ENCODE peak calls at places on chromosomes 12 and 14, in five cellular contexts. One of them, this sample, is unnamed.

GRCh38 chr14:73785336-73785833 is 66.2 kb upstream of the PTGR2 start:
- DNase-seq in AG04450: peak
- DNase-seq in tibial artery: no peak
- DNase-seq in nucleus accumbens: no peak
- DNase-seq in neural crest cell: no peak
- DNase-seq in this sample: peak

GRCh38 chr12:80316141-80316700 is 127.8 kb upstream of the PTPRQ start:
- DNase-seq in AG04450: no peak
- DNase-seq in tibial artery: no peak
- DNase-seq in nucleus accumbens: no peak
- DNase-seq in neural crest cell: no peak
- DNase-seq in this sample: no peak

GRCh38 chr12:116975779-116976393 is 65.1 kb downstream of the FBXW8 start:
- DNase-seq in AG04450: no peak
- DNase-seq in tibial artery: no peak
- DNase-seq in nucleus accumbens: no peak
- DNase-seq in neural crest cell: no peak
- DNase-seq in this sample: no peak

GRCh38 chr12:109093022-109093918 is at the start of gene ALKBH2:
- DNase-seq in AG04450: peak
- DNase-seq in tibial artery: peak
- DNase-seq in nucleus accumbens: peak
- DNase-seq in neural crest cell: peak
- DNase-seq in this sample: peak

GRCh38 chr14:21201732-21202462 is 46.0 kb upstream of the OR5AU1 start:
- DNase-seq in AG04450: no peak
- DNase-seq in tibial artery: no peak
- DNase-seq in nucleus accumbens: no peak
- DNase-seq in neural crest cell: no peak
- DNase-seq in this sample: no peak

GRCh38 chr14:69685716-69686115 is 74.3 kb downstream of the SUSD6 start:
- DNase-seq in AG04450: no peak
- DNase-seq in tibial artery: peak
- DNase-seq in nucleus accumbens: no peak
- DNase-seq in neural crest cell: no peak
- DNase-seq in this sample: no peak

GRCh38 chr12:94535614-94535932 is 75.9 kb upstream of the CEP83 start:
- DNase-seq in AG04450: no peak
- DNase-seq in tibial artery: no peak
- DNase-seq in nucleus accumbens: no peak
- DNase-seq in neural crest cell: no peak
- DNase-seq in this sample: no peak

GRCh38 chr14:73610692-73611091 is 1.6 kb upstream of the ACOT6 start:
- DNase-seq in AG04450: no peak
- DNase-seq in tibial artery: no peak
- DNase-seq in nucleus accumbens: peak
- DNase-seq in neural crest cell: no peak
- DNase-seq in this sample: no peak

GRCh38 chr12:124514996-124515932 is 52.1 kb downstream of the NCOR2 start:
- DNase-seq in AG04450: no peak
- DNase-seq in tibial artery: no peak
- DNase-seq in nucleus accumbens: no peak
- DNase-seq in neural crest cell: no peak
- DNase-seq in this sample: no peak

GRCh38 chr12:56785874-56786273 is 22.8 kb downstream of the HSD17B6 start:
- DNase-seq in AG04450: no peak
- DNase-seq in tibial artery: no peak
- DNase-seq in nucleus accumbens: no peak
- DNase-seq in neural crest cell: no peak
- DNase-seq in this sample: no peak

GRCh38 chr12:1348606-1349005 is 245.8 kb downstream of the FBXL14 start:
- DNase-seq in AG04450: no peak
- DNase-seq in tibial artery: no peak
- DNase-seq in nucleus accumbens: no peak
- DNase-seq in neural crest cell: no peak
- DNase-seq in this sample: no peak

GRCh38 chr12:117189725-117190209 is 503 bp downstream of the FBXO21 start:
- DNase-seq in AG04450: no peak
- DNase-seq in tibial artery: peak
- DNase-seq in nucleus accumbens: no peak
- DNase-seq in neural crest cell: peak
- DNase-seq in this sample: peak

This sample was measured in spleen.